ENCODE peak calls at places on chromosomes 16 and 17, in four cellular contexts. D is BJ, I is left ventricle myocardium inferior, M is NCI-H1105. H is an unnamed sample.

GRCh38 chr16:1398826-1399581 is 15.5 kb downstream of the UNKL start:
- DNase-seq in I (no peak), D (no peak), M (no peak), H (no peak)

GRCh38 chr16:4850211-4850610 is 2.9 kb downstream of the UBN1 start:
- DNase-seq in D (no peak), I (no peak), M (no peak), H (no peak)

GRCh38 chr17:67689534-67690177 is 28.1 kb upstream of the NOL11 start:
- DNase-seq in I (no peak), M (peak; percentile 56), D (peak; percentile 13), H (no peak)

GRCh38 chr17:35890774-35891155 is 10.6 kb upstream of the CCL5 start:
- DNase-seq in M (peak; percentile 5), I (no peak), D (no peak), H (no peak)

GRCh38 chr16:1279081-1279944 is 23.4 kb downstream of the TPSD1 start:
- DNase-seq in D (no peak), I (no peak), M (no peak), H (no peak)

GRCh38 chr17:76995352-76996105 is 127.3 kb downstream of the MGAT5B start:
- DNase-seq in M (no peak), I (no peak), D (no peak), H (no peak)

GRCh38 chr16:12565423-12565822 is 238.3 kb downstream of the CPPED1 start:
- DNase-seq in D (no peak), M (no peak), I (no peak), H (no peak)

GRCh38 chr17:79595471-79595870 is 15.4 kb downstream of the RBFOX3 start:
- DNase-seq in I (no peak), M (no peak), D (no peak), H (no peak)

GRCh38 chr17:34798581-34798980 is 162.7 kb downstream of the CCT6B start:
- DNase-seq in D (no peak), I (no peak), M (no peak), H (no peak)

GRCh38 chr17:40092581-40092980 is 7.8 kb downstream of the NR1D1 start:
- DNase-seq in I (no peak), M (no peak), D (no peak), H (no peak)

GRCh38 chr17:50443492-50444051 is 17.6 kb downstream of the ACSF2 start:
- DNase-seq in I (no peak), M (no peak), D (no peak), H (no peak)

GRCh38 chr16:55703003-55704001 is 47.5 kb downstream of the SLC6A2 start:
- DNase-seq in I (no peak), M (peak; percentile 76), D (no peak), H (no peak)

GRCh38 chr16:50303041-50303604 is 36.8 kb downstream of the ADCY7 start:
- DNase-seq in I (no peak), D (no peak), M (no peak), H (no peak)

GRCh38 chr17:17044846-17045561 is 2.7 kb downstream of the MPRIP start:
- DNase-seq in D (peak; percentile 54), I (no peak), M (no peak), H (no peak)

GRCh38 chr16:2719328-2720062 is 529 bp downstream of the PRSS27 start:
- DNase-seq in I (peak; percentile 33), D (no peak), M (no peak), H (no peak)

GRCh38 chr17:7842380-7842949 is 8.4 kb downstream of the KDM6B start:
- DNase-seq in M (peak; percentile 62), D (no peak), I (peak; percentile 55), H (peak; percentile 53)

GRCh38 chr17:29162909-29163341 is 17.3 kb downstream of the MYO18A start:
- DNase-seq in I (no peak), D (no peak), M (no peak), H (no peak)

GRCh38 chr16:89442990-89443726 is 47.2 kb downstream of the ANKRD11 start:
- DNase-seq in M (peak; percentile 1), I (no peak), D (no peak), H (peak; percentile 48)

GRCh38 chr17:38608648-38609047 is 2.9 kb upstream of the SRCIN1 start:
- DNase-seq in I (no peak), D (no peak), M (peak; percentile 83), H (no peak)

GRCh38 chr16:66270333-66270927 is 96.1 kb upstream of the CDH5 start:
- DNase-seq in M (no peak), I (peak; percentile 71), D (no peak), H (peak; percentile 82)

GRCh38 chr17:2176484-2177175 is 121.7 kb downstream of the HIC1 start:
- DNase-seq in I (peak; percentile 45), M (no peak), D (no peak), H (peak; percentile 33)

GRCh38 chr16:89201467-89202377 is 1.4 kb upstream of the SLC22A31 start:
- DNase-seq in I (peak; percentile 51), M (peak; percentile 64), D (no peak), H (peak; percentile 28)

GRCh38 chr17:64003526-64004121 is 5.5 kb downstream of the PRR29 start:
- DNase-seq in D (no peak), M (no peak), I (no peak), H (no peak)

GRCh38 chr17:76145231-76146052 is 4.4 kb upstream of the FOXJ1 start:
- DNase-seq in D (no peak), I (no peak), M (no peak), H (no peak)

GRCh38 chr17:48470388-48471034 is 40.5 kb upstream of the SKAP1 start:
- DNase-seq in D (no peak), I (no peak), M (no peak), H (no peak)

GRCh38 chr17:81342700-81343070 is 47.6 kb upstream of the SLC38A10 start:
- DNase-seq in I (no peak), D (no peak), M (no peak), H (no peak)

GRCh38 chr16:74372953-74373846 is 2.9 kb upstream of the NPIPB15 start:
- DNase-seq in D (no peak), M (no peak), I (no peak), H (no peak)

GRCh38 chr17:50807014-50807413 is 28.4 kb upstream of the WFIKKN2 start:
- DNase-seq in I (no peak), D (no peak), M (no peak), H (no peak)

GRCh38 chr16:4917117-4917516 is 19.8 kb downstream of the PPL start:
- DNase-seq in I (no peak), D (peak; percentile 11), M (no peak), H (no peak)

GRCh38 chr17:42843358-42843934 is 934 bp upstream of the AOC2 start:
- DNase-seq in I (no peak), M (peak; percentile 10), D (no peak), H (peak; percentile 58)

GRCh38 chr17:44272321-44272951 is 4.5 kb upstream of the SLC4A1 start:
- DNase-seq in I (no peak), D (no peak), M (no peak), H (no peak)

GRCh38 chr17:78034429-78035091 is 76.1 kb downstream of the TNRC6C start:
- DNase-seq in M (no peak), I (no peak), D (no peak), H (no peak)

GRCh38 chr17:14902803-14903202 is 362.3 kb downstream of the PMP22 start:
- DNase-seq in D (no peak), M (no peak), I (no peak), H (no peak)

GRCh38 chr17:69480197-69480596 is 65.7 kb downstream of the MAP2K6 start:
- DNase-seq in D (no peak), M (no peak), I (no peak), H (no peak)

GRCh38 chr16:67926181-67926742 is 5.4 kb downstream of the CTRL start:
- DNase-seq in D (no peak), M (peak; percentile 61), I (no peak), H (no peak)